ENCODE peak calls at places on chromosomes 5 and 9, in four cellular contexts. F is sigmoid colon, S is right lobe of liver, E is neural progenitor cell. K is an unnamed sample.

GRCh38 chr5:166382031-166382430 is 1909.4 kb upstream of the WWC1 start:
- DNase-seq in F (no peak), S (no peak), E (peak; percentile 9), K (no peak)

GRCh38 chr5:137393196-137393993 is 105.7 kb downstream of the SPOCK1 start:
- DNase-seq in F (no peak), S (no peak), E (no peak), K (no peak)

GRCh38 chr5:171415115-171415730 is 4.2 kb upstream of the FGF18 start:
- DNase-seq in F (no peak), S (no peak), E (no peak), K (no peak)

GRCh38 chr5:111782171-111782570 is 25.2 kb upstream of the NREP start:
- DNase-seq in F (no peak), S (no peak), E (no peak), K (no peak)

GRCh38 chr5:67393211-67393610 is 196.6 kb upstream of the CD180 start:
- DNase-seq in F (no peak), S (no peak), E (no peak), K (no peak)

GRCh38 chr5:54309237-54309636 is 1.1 kb downstream of the ARL15 start:
- DNase-seq in F (no peak), S (no peak), E (peak; percentile 13), K (no peak)

GRCh38 chr9:38144421-38144820 is 75.4 kb upstream of the SHB start:
- DNase-seq in F (no peak), S (no peak), E (no peak), K (peak; percentile 3)

GRCh38 chr5:168300377-168301182 is 9.1 kb downstream of the WWC1 start:
- DNase-seq in F (no peak), S (no peak), E (peak; percentile 50), K (no peak)

GRCh38 chr5:75457691-75458090 is 53.7 kb downstream of the CERT1 start:
- DNase-seq in F (no peak), S (no peak), E (no peak), K (peak; percentile 71)

GRCh38 chr9:86337469-86338107 is 16.6 kb downstream of the TUT7 start:
- DNase-seq in F (no peak), S (no peak), E (no peak), K (no peak)

GRCh38 chr5:126831175-126831574 is 54.2 kb downstream of the LMNB1 start:
- DNase-seq in F (no peak), S (no peak), E (no peak), K (no peak)

GRCh38 chr5:82054004-82054710 is 82.3 kb downstream of the ATG10 start:
- DNase-seq in F (no peak), S (no peak), E (no peak), K (no peak)

GRCh38 chr5:40240671-40241070 is 439.0 kb upstream of the PTGER4 start:
- DNase-seq in F (no peak), S (no peak), E (no peak), K (no peak)

GRCh38 chr9:37984672-37985611 is 81.0 kb upstream of the SLC25A51 start:
- DNase-seq in F (no peak), S (no peak), E (peak; percentile 37), K (peak; percentile 56)

GRCh38 chr5:143153332-143154119 is 250.0 kb downstream of the NR3C1 start:
- DNase-seq in F (peak; percentile 93), S (no peak), E (no peak), K (no peak)

GRCh38 chr5:855771-856530 is 5.2 kb upstream of the ZDHHC11 start:
- DNase-seq in F (peak; percentile 56), S (no peak), E (no peak), K (peak; percentile 54)

GRCh38 chr9:105187781-105188180 is 56.7 kb upstream of the SLC44A1 start:
- DNase-seq in F (no peak), S (no peak), E (no peak), K (no peak)

GRCh38 chr9:137802521-137803243 is 74.9 kb upstream of the CACNA1B start:
- DNase-seq in F (no peak), S (no peak), E (no peak), K (no peak)

GRCh38 chr5:87339986-87340385 is 72.3 kb downstream of the RASA1 start:
- DNase-seq in F (no peak), S (no peak), E (no peak), K (no peak)

GRCh38 chr5:107010060-107010459 is 660.7 kb downstream of the EFNA5 start:
- DNase-seq in F (no peak), S (no peak), E (no peak), K (no peak)

GRCh38 chr5:1222147-1222546 is 3.0 kb upstream of the SLC6A18 start:
- DNase-seq in F (no peak), S (no peak), E (no peak), K (no peak)

GRCh38 chr5:3365501-3366215 is 230.0 kb upstream of the IRX1 start:
- DNase-seq in F (no peak), S (peak; percentile 24), E (no peak), K (no peak)

GRCh38 chr5:60538955-60539866 is 160.8 kb downstream of the DEPDC1B start:
- DNase-seq in F (no peak), S (no peak), E (no peak), K (no peak)

GRCh38 chr9:127776195-127776918 is 2.1 kb downstream of the SH2D3C start:
- DNase-seq in F (no peak), S (no peak), E (peak; percentile 68), K (peak; percentile 73)

GRCh38 chr5:131363811-131364506 is 100.1 kb downstream of the CDC42SE2 start:
- DNase-seq in F (no peak), S (no peak), E (no peak), K (no peak)

GRCh38 chr5:151141535-151141934 is 16.0 kb downstream of the ANXA6 start:
- DNase-seq in F (peak; percentile 82), S (no peak), E (peak; percentile 22), K (no peak)

GRCh38 chr9:129509508-129509907 is 111.4 kb downstream of the C9orf50 start:
- DNase-seq in F (no peak), S (no peak), E (no peak), K (no peak)

GRCh38 chr9:5938449-5938848 is 47.8 kb downstream of the MLANA start:
- DNase-seq in F (no peak), S (no peak), E (no peak), K (no peak)

GRCh38 chr5:121478636-121479035 is 373.0 kb upstream of the FTMT start:
- DNase-seq in F (no peak), S (no peak), E (no peak), K (no peak)

GRCh38 chr9:72557549-72557948 is 36.1 kb downstream of the TMC1 start:
- DNase-seq in F (peak; percentile 78), S (no peak), E (no peak), K (no peak)

GRCh38 chr9:131095666-131096489 is 453 bp upstream of the AIF1L start:
- DNase-seq in F (no peak), S (no peak), E (peak; percentile 94), K (no peak)

GRCh38 chr9:75087279-75087823 is 604 bp downstream of the NMRK1 start:
- DNase-seq in F (no peak), S (peak; percentile 56), E (peak; percentile 65), K (no peak)

DNA sequence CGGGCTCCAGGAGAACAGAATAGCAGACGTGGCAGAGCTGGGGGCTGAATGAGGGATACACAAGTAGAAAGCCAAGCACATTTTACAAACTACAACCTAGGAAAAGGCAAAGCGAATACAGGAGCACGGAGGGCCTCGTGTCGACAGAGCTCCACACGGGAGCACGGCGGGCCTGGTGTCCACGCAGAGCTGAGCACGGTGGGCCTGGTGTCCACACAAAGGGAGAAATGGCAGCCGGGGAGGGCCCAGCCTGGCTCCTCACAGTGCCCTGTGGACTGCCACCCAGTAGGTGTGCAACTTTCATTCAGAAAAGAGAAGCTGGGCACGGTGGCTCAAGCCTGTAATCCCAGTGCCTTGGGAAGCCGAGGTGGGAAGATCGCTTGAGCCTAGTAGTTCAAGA is 3.4 kb upstream of the INPP5E start:
- DNase-seq in F (no peak), S (no peak), E (no peak), K (no peak)
- H3K36me3 ChIP-seq in F (peaks cover 48% of the 10 kb centered on the region), S (peaks cover 4% of the 10 kb centered on the region), E (no peaks in the 10 kb centered on the region), K (peaks cover 79% of the 10 kb centered on the region)

GRCh38 chr5:152464048-152464447 is 59.0 kb upstream of the NMUR2 start:
- DNase-seq in F (no peak), S (no peak), E (no peak), K (no peak)

GRCh38 chr5:152456815-152457443 is 51.9 kb upstream of the NMUR2 start:
- DNase-seq in F (no peak), S (no peak), E (no peak), K (no peak)

GRCh38 chr5:152466079-152466745 is 61.1 kb upstream of the NMUR2 start:
- DNase-seq in F (no peak), S (no peak), E (no peak), K (no peak)

DNA sequence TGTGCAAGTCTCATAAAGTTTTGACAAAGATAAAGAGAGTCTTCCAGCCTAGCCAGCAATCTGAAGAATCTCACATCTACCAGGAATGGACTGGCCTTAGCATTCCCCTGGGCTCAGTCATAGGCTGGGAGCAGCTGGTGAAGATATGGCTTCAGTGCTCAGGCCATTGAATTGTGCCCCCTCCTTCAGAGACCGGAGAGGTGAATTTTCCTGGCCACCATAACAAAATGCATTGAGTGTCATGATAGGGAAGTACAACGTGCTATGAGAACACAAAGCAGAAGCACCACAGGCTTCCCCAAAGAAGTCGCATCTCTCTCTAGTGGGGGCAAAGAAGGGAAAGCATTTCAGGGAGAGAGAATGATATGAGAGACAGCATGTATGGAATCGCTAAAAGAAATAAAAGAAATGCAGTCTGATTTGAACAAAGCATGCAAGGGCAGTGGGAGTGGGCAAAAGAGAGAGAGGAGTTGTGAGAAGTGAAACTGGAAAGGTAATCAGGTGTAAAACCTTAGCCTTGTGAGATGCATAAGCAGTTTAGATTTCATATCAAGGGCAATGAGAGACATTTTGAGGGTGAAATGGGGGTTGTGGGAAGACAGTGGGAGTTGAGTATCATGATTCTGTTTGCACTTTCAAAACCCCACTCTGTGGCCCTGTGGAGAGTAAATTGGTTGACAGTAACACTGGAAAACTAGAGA is 57.1 kb upstream of the NMUR2 start:
- DNase-seq in F (no peak), S (no peak), E (no peak), K (no peak)
- TF ChIP-seq CTCF in F (no peak), S (no peak), E (no peak), K (peak; percentile 45)

GRCh38 chr5:32388429-32389111 is 56.0 kb downstream of the ZFR start:
- DNase-seq in F (no peak), S (no peak), E (no peak), K (no peak)
- H3K36me3 ChIP-seq in F (no peaks in the 10 kb centered on the region), S (no peaks in the 10 kb centered on the region), E (peaks cover 50% of the 10 kb centered on the region), K (peaks cover 97% of the 10 kb centered on the region)

GRCh38 chr5:38207343-38207742 is 51.0 kb upstream of the EGFLAM start:
- DNase-seq in F (no peak), S (no peak), E (no peak), K (no peak)
- TF ChIP-seq CTCF in F (no peak), S (no peak), E (no peak), K (no peak)

K was measured in upper lobe of right lung.